ENCODE peak calls at places on chromosome 5, in nine cellular contexts. F is COR-L47; J is SK-N-DZ; M is dorsolateral prefrontal cortex; N is activated naive CD4-positive, alpha-beta T cell; X is fibroblast of the aortic adventitia; R is NCI-H345; A is Calu3; W is aorta. T is an unnamed sample.

GRCh38 chr5:160390787-160391696 is 8.8 kb downstream of the FAM200C start:
- DNase-seq in F (no peak), J (peak; percentile 15), M (no peak), N (no peak), X (peak; percentile 56), R (no peak), A (no peak), W (no peak), T (peak; percentile 29)

GRCh38 chr5:99020698-99021048 is 91.9 kb upstream of the CHD1 start:
- DNase-seq in F (no peak), J (no peak), M (no peak), N (no peak), X (no peak), R (no peak), A (no peak), W (no peak), T (no peak)

GRCh38 chr5:149416977-149417713 is 38.1 kb upstream of the IL17B start:
- DNase-seq in F (no peak), J (peak; percentile 56), M (no peak), N (no peak), X (no peak), R (no peak), A (no peak), W (peak; percentile 57), T (no peak)

GRCh38 chr5:143403607-143404415 is at the start of gene NR3C1:
- DNase-seq in F (peak; percentile 20), J (peak; percentile 68), M (peak; percentile 85), N (peak; percentile 76), X (peak; percentile 88), R (peak; percentile 87), A (peak; percentile 89), W (peak; percentile 96), T (peak; percentile 89)

GRCh38 chr5:115419794-115420585 is 123.5 kb upstream of the CCDC112 start:
- DNase-seq in F (no peak), J (no peak), M (no peak), N (no peak), X (peak; percentile 98), R (no peak), A (peak; percentile 65), W (no peak), T (no peak)

GRCh38 chr5:56019306-56020272 is 24.8 kb upstream of the IL6ST start:
- DNase-seq in F (no peak), J (no peak), M (no peak), N (no peak), X (peak; percentile 82), R (no peak), A (no peak), W (no peak), T (peak; percentile 44)

GRCh38 chr5:125412051-125412560 is 665.7 kb upstream of the ZNF608 start:
- DNase-seq in F (no peak), J (peak; percentile 66), M (peak; percentile 38), N (no peak), X (peak; percentile 18), R (peak; percentile 7), A (peak; percentile 59), W (no peak), T (no peak)

GRCh38 chr5:134224905-134225779 is 731 bp downstream of the PPP2CA start:
- DNase-seq in F (peak; percentile 60), J (peak; percentile 79), M (peak; percentile 39), N (peak; percentile 20), X (peak; percentile 89), R (peak; percentile 56), A (peak; percentile 76), W (peak; percentile 90), T (peak; percentile 65)

GRCh38 chr5:14551211-14551610 is 30.4 kb upstream of the OTULINL start:
- DNase-seq in F (no peak), J (no peak), M (no peak), N (no peak), X (no peak), R (no peak), A (no peak), W (no peak), T (no peak)

GRCh38 chr5:59768204-59769040 is 125.1 kb downstream of the PDE4D start:
- DNase-seq in F (peak; percentile 94), J (peak; percentile 78), M (no peak), N (no peak), X (peak; percentile 47), R (peak; percentile 64), A (peak; percentile 58), W (peak; percentile 81), T (no peak)